ENCODE peak calls at places on chromosome 15, in four cellular contexts. V is stomach, B is lower lobe of right lung, H is dorsolateral prefrontal cortex. Z is an unnamed sample.

GRCh38 chr15:79089331-79089889 is 1.2 kb downstream of the RASGRF1 start:
- DNase-seq in V (no peak), B (no peak), H (no peak), Z (no peak)

GRCh38 chr15:64006642-64007041 is 39.6 kb downstream of the DAPK2 start:
- DNase-seq in B (no peak), H (no peak), V (peak; percentile 36), Z (no peak)

GRCh38 chr15:65646486-65646885 is 24.7 kb downstream of the SLC24A1 start:
- DNase-seq in H (no peak), V (no peak), B (no peak), Z (peak; percentile 45)

GRCh38 chr15:60001642-60002527 is 2.2 kb upstream of the FOXB1 start:
- DNase-seq in H (no peak), B (no peak), V (no peak), Z (no peak)

GRCh38 chr15:70584838-70585706 is 178.3 kb downstream of the UACA start:
- DNase-seq in B (no peak), V (peak; percentile 27), H (no peak), Z (no peak)

GRCh38 chr15:44286814-44287555 is 1.5 kb upstream of the GOLM2 start:
- DNase-seq in B (no peak), V (no peak), H (no peak), Z (peak; percentile 10)

GRCh38 chr15:35751421-35752133 is 205.6 kb upstream of the DPH6 start:
- DNase-seq in H (peak; percentile 52), V (peak; percentile 73), B (no peak), Z (peak; percentile 88)

GRCh38 chr15:82139823-82140268 is 94.0 kb upstream of the MEX3B start:
- DNase-seq in V (no peak), B (no peak), H (no peak), Z (peak; percentile 28)

GRCh38 chr15:68982976-68983550 is 31.4 kb upstream of the NOX5 start:
- DNase-seq in H (no peak), V (no peak), B (no peak), Z (no peak)

GRCh38 chr15:69224383-69224782 is 63.9 kb downstream of the GLCE start:
- DNase-seq in H (no peak), V (peak; percentile 58), B (no peak), Z (peak; percentile 14)

GRCh38 chr15:77346637-77347036 is 73.3 kb downstream of the PEAK1 start:
- DNase-seq in B (no peak), V (no peak), H (no peak), Z (no peak)

GRCh38 chr15:80174017-80174746 is 21.4 kb downstream of the FAH start:
- DNase-seq in B (no peak), V (no peak), H (no peak), Z (peak; percentile 89)

GRCh38 chr15:92869977-92870644 is 30.0 kb upstream of the CHD2 start:
- DNase-seq in V (no peak), H (no peak), B (no peak), Z (no peak)

GRCh38 chr15:63979227-63979793 is 67.0 kb downstream of the DAPK2 start:
- DNase-seq in H (no peak), V (no peak), B (no peak), Z (peak; percentile 17)

GRCh38 chr15:57153140-57153539 is 223.2 kb upstream of the CGNL1 start:
- DNase-seq in V (no peak), H (no peak), B (no peak), Z (no peak)

GRCh38 chr15:59330649-59331048 is 42.0 kb downstream of the MYO1E start:
- DNase-seq in B (no peak), V (no peak), H (no peak), Z (no peak)

GRCh38 chr15:22253676-22254408 is 173.5 kb downstream of the OR4M2 start:
- DNase-seq in B (no peak), H (no peak), V (no peak), Z (no peak)

GRCh38 chr15:71400347-71400746 is 285.1 kb downstream of the THSD4 start:
- DNase-seq in H (no peak), B (no peak), V (no peak), Z (peak; percentile 42)

GRCh38 chr15:60889506-60889905 is 339.6 kb downstream of the RORA start:
- DNase-seq in B (no peak), H (no peak), V (no peak), Z (no peak)

GRCh38 chr15:60390931-60391501 is 6.8 kb downstream of the ANXA2 start:
- DNase-seq in B (no peak), V (peak; percentile 42), H (no peak), Z (peak; percentile 95)

GRCh38 chr15:41622901-41623300 is 37.3 kb upstream of the MGA start:
- DNase-seq in B (no peak), H (no peak), V (no peak), Z (no peak)

GRCh38 chr15:67026171-67026967 is 39.0 kb upstream of the SMAD3 start:
- DNase-seq in V (no peak), B (no peak), H (no peak), Z (no peak)

GRCh38 chr15:84570164-84570692 is 30.6 kb upstream of the ZSCAN2 start:
- DNase-seq in H (no peak), V (peak; percentile 61), B (peak; percentile 76), Z (peak; percentile 34)

GRCh38 chr15:39625856-39626255 is 45.0 kb downstream of the THBS1 start:
- DNase-seq in V (no peak), H (no peak), B (no peak), Z (peak; percentile 33)

GRCh38 chr15:65305144-65305758 is 774 bp downstream of the RNU5B-1 start:
- DNase-seq in H (peak; percentile 21), B (no peak), V (no peak), Z (no peak)

GRCh38 chr15:44726568-44727461 is 9.5 kb upstream of the TRIM69 start:
- DNase-seq in B (no peak), H (no peak), V (peak; percentile 49), Z (peak; percentile 94)

GRCh38 chr15:57281357-57281756 is 94.9 kb upstream of the CGNL1 start:
- DNase-seq in B (no peak), H (no peak), V (no peak), Z (no peak)

GRCh38 chr15:66145242-66146182 is 108.0 kb downstream of the MEGF11 start:
- DNase-seq in B (no peak), H (no peak), V (no peak), Z (no peak)

GRCh38 chr15:40815042-40815678 is 7.9 kb upstream of the DNAJC17 start:
- DNase-seq in V (peak; percentile 37), B (no peak), H (no peak), Z (peak; percentile 34)

GRCh38 chr15:62594017-62594416 is 428.9 kb upstream of the C2CD4B start:
- DNase-seq in H (no peak), B (no peak), V (no peak), Z (peak; percentile 49)

GRCh38 chr15:26971303-26972018 is 480 bp downstream of the GABRG3 start:
- DNase-seq in H (no peak), V (no peak), B (no peak), Z (no peak)

DNA sequence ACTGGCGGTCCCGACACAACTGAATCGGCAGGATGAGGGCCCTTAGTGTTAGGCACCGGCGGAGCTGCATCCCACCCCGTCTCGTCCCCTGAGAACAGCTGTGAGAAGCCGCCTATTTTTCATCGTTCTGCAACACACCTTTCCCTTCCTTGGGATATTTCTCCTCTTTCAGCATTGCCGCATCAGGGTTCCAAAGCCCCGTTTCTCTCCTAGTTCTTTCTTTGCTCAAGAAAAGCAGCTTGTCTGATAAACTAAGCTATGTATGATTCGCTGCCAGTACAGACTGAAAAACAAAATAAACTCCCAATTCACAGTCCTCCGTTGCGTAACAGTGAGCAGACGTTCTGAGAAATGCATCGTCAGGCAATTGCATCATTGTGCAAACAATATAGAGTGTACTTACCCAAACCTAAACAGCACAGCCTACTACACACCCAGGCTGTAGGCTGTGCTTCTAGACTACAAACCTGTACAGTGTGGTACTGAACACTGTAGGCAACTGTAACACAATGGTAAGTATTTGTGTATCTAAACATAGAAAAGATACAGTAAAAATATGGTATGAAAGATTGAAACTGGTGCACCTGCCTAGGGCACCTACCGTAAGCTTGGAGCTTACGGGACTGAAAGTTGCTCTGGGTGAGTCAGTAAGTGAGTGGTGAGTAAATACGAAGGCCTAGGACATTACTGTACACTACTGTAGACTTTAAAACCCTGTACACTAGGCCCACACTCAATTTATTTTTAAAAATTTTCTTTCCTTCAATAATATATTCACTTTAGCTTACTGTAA is 8.9 kb upstream of the ADAMTS17 start:
- DNase-seq in V (peak; percentile 49), H (no peak), B (no peak), Z (peak; percentile 79)
- H3K4me3 ChIP-seq in V (peak overlapping the region; percentile 72), H (peak overlapping the region; percentile 86), B (peak overlapping the region; percentile 74), Z (peak overlapping the region; percentile 62)

DNA sequence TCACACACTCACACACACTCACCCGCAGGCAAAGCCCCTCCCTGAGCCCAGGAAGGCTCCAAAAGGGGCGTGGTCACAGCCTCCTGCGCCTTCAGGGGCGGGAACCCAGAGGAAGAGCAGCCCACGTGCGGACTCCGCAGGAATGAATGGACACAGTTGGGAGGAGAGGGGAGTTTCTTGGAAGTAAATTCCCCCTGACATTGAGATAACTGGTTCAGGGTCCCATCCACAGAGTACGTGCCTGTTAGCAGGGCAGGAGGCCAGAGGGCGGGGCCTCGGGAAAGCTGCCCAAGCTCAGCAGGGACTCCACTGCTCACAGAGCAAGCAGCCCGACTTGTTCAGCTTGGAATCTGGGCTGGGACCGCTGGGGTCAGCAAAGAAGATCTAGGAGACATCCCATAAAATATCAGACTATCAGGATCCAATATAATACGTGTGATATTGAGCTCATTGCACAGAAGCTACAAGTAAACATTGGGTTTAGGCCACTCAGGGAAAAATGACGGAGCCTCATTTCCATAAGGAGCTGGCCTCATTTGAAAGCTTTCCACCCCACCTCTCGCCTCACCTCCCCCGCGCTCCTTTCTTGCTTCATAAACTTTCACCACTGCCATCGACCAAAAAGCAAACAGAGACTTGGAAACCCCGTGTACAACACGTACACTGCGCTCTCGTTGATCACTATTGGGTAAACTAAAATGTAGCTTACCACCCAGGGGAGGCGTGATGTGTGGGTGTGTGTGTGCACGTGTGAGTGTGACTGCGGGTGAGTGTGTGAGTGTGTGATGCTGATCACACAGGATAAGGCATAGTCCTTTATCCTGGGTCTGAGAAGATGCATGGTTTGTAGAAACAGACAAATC is 36.0 kb downstream of the TM2D3 start:
- DNase-seq in H (no peak), V (peak; percentile 56), B (no peak), Z (peak; percentile 82)
- H3K4me3 ChIP-seq in H (peak overlapping the region; percentile 18), V (no peak overlapping the region), B (peak overlapping the region; percentile 27), Z (peak overlapping the region; percentile 18)

GRCh38 chr15:33161209-33161608 is 33.3 kb downstream of the FMN1 start:
- DNase-seq in H (no peak), B (no peak), V (no peak), Z (no peak)

GRCh38 chr15:33160054-33160453 is 34.5 kb downstream of the FMN1 start:
- DNase-seq in H (no peak), B (no peak), V (no peak), Z (no peak)

GRCh38 chr15:33158359-33158758 is 36.2 kb downstream of the FMN1 start:
- DNase-seq in V (no peak), B (no peak), H (no peak), Z (no peak)

GRCh38 chr15:33157636-33158035 is 36.9 kb downstream of the FMN1 start:
- DNase-seq in V (no peak), H (no peak), B (no peak), Z (no peak)

GRCh38 chr15:33160581-33161165 is 33.8 kb downstream of the FMN1 start:
- DNase-seq in B (no peak), H (no peak), V (no peak), Z (no peak)
- H3K4me3 ChIP-seq in B (no peak overlapping the region), H (no peak overlapping the region), V (no peak overlapping the region), Z (no peak overlapping the region)

GRCh38 chr15:75565062-75565970 is 13.8 kb downstream of the PTPN9 start:
- DNase-seq in B (no peak), H (no peak), V (no peak), Z (peak; percentile 35)

DNA sequence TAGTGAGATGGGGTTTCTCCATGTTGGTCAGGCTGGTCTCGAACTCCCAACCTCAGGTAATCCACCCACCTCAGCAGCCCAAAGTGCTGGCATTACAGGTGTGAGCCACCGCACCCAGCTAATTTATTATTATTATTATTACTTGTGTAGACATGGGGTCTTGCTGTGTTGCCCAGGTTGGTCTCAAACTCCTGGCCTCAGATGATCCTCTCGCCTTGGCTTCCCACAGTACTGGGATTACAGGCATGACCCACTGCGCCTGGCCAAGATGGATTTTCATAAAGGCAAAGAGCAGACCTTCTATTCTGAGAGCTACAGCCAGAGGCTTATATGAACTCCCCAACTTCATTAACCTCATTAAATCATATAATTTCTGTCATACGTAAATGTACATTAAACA is 17.2 kb downstream of the PTPN9 start:
- DNase-seq in B (no peak), H (no peak), V (no peak), Z (no peak)
- H3K4me3 ChIP-seq in B (no peak overlapping the region), H (no peak overlapping the region), V (no peak overlapping the region), Z (no peak overlapping the region)